ENCODE peak calls at places on chromosome 11, in ten cellular contexts. W is sigmoid colon, J is A549, N is tibial nerve, B is endothelial cell of umbilical vein, R is uterus, U is gastrocnemius medialis, C is IMR-90, X is body of pancreas, Q is HCT116. I is an unnamed sample.
A peak's percentile ranks its signal among the peaks of the same experiment; 100 is the strongest.

GRCh38 chr11:1771700-1772099 is 8.0 kb upstream of the CTSD start:
- DNase-seq in W (peak; percentile 58), J (no peak), N (no peak), B (no peak), R (peak; percentile 38), U (peak; percentile 36), C (peak; percentile 62), X (no peak), Q (no peak), I (peak; percentile 82)

GRCh38 chr11:78212586-78213371 is 24.1 kb downstream of the USP35 start:
- DNase-seq in W (peak; percentile 63), J (no peak), N (no peak), B (no peak), R (peak; percentile 22), U (no peak), C (peak; percentile 76), X (no peak), Q (no peak), I (peak; percentile 78)

GRCh38 chr11:3830741-3831140 is 10.0 kb downstream of the RHOG start:
- DNase-seq in W (no peak), J (no peak), N (no peak), B (no peak), R (no peak), U (no peak), C (no peak), X (no peak), Q (no peak), I (no peak)

GRCh38 chr11:73307323-73308002 is 613 bp upstream of the ARHGEF17 start:
- DNase-seq in W (peak; percentile 99), J (peak; percentile 98), N (peak; percentile 99), B (peak; percentile 99), R (peak; percentile 100), U (peak; percentile 92), C (peak; percentile 98), X (peak; percentile 99), Q (peak; percentile 95), I (peak; percentile 99)

GRCh38 chr11:113192121-113192925 is 122.1 kb upstream of the TTC12 start:
- DNase-seq in W (no peak), J (no peak), N (no peak), B (no peak), R (no peak), U (no peak), C (no peak), X (no peak), Q (no peak), I (no peak)

GRCh38 chr11:61254403-61255025 is 13.5 kb downstream of the PGA5 start:
- DNase-seq in W (no peak), J (peak; percentile 85), N (no peak), B (peak; percentile 61), R (peak; percentile 34), U (peak; percentile 18), C (peak; percentile 52), X (peak; percentile 69), Q (peak; percentile 34), I (no peak)

GRCh38 chr11:108805030-108805429 is 140.2 kb downstream of the DDX10 start:
- DNase-seq in W (no peak), J (no peak), N (no peak), B (no peak), R (no peak), U (no peak), C (no peak), X (no peak), Q (no peak), I (no peak)

GRCh38 chr11:74487875-74488274 is 5.6 kb downstream of the LIPT2 start:
- DNase-seq in W (no peak), J (no peak), N (no peak), B (no peak), R (no peak), U (no peak), C (no peak), X (peak; percentile 20), Q (peak; percentile 32), I (no peak)

GRCh38 chr11:76901144-76901543 is 40.4 kb downstream of the ACER3 start:
- DNase-seq in W (no peak), J (no peak), N (no peak), B (no peak), R (no peak), U (no peak), C (no peak), X (no peak), Q (no peak), I (no peak)

GRCh38 chr11:45178890-45179663 is 32.6 kb downstream of the PRDM11 start:
- DNase-seq in W (no peak), J (no peak), N (no peak), B (peak; percentile 9), R (no peak), U (no peak), C (peak; percentile 71), X (no peak), Q (no peak), I (no peak)

GRCh38 chr11:10413268-10413667 is 41.8 kb upstream of the AMPD3 start:
- DNase-seq in W (no peak), J (no peak), N (no peak), B (peak; percentile 20), R (no peak), U (peak; percentile 61), C (peak; percentile 22), X (no peak), Q (peak; percentile 28), I (no peak)

GRCh38 chr11:35335226-35335625 is 84.1 kb downstream of the SLC1A2 start:
- DNase-seq in W (no peak), J (no peak), N (no peak), B (no peak), R (no peak), U (peak; percentile 28), C (no peak), X (no peak), Q (no peak), I (no peak)

GRCh38 chr11:26909429-26910009 is 84.4 kb upstream of the FIBIN start:
- DNase-seq in W (no peak), J (no peak), N (no peak), B (no peak), R (no peak), U (no peak), C (no peak), X (no peak), Q (no peak), I (no peak)
- H3K4me3 ChIP-seq in W (no peak overlapping the region), J (no peak overlapping the region), N (no peak overlapping the region), B (no peak overlapping the region), R (no peak overlapping the region), U (no peak overlapping the region), C (no peak overlapping the region), X (no peak overlapping the region), Q (no peak overlapping the region), I (no peak overlapping the region)

DNA sequence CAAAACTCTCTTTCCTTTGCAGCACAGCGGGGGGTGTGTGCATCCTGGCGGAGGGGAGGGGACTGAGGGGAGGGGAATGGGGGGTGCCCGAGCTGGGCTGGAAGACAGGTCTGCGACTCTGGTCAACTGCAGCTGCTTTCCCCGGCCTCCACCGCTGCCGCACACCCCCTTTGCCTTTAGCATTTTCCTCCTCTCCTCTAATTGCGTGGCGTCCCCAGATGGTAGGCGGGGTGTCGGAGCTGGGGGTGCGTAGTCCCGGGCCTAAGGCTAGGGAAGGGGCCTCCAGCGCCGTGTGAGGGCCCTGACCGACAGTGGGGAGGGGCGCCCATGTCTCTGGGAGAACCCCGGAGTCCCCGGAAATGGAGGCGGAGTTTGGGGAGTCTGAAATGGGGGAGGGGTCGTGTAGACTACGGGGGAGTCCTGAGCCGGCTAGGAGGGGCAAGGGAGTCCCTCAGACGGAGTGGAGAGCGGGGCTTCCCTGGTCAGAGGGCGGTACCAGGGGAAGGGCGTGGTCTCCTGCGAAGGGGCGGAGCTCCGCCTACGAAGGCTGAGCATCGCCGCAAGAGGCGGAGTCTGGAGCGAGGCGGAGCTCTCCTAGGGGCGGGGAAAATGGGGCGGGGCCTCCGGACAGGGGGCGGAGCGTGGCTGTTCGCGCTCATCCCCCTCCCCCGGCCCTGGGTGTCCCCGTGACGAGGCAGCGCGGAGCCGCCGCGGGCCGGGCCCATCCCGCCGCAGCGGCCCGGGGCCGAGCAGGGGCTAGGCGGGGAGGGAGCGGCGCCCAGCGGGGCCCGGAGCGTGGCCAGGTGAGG is at the start of gene PELI3:
- DNase-seq in W (peak; percentile 97), J (peak; percentile 84), N (peak; percentile 87), B (peak; percentile 90), R (peak; percentile 96), U (peak; percentile 90), C (peak; percentile 88), X (peak; percentile 95), Q (peak; percentile 74), I (peak; percentile 98)
- TF ChIP-seq POLR2A in W (peak; percentile 53), J (peak; percentile 17), N (peak; percentile 37), B (no peak), R (peak; percentile 24), U (peak; percentile 71), C (peak; percentile 56), X (peak; percentile 59), Q (no peak), I (no peak)

GRCh38 chr11:133219543-133219942 is 312.8 kb downstream of the OPCML start:
- DNase-seq in W (no peak), J (no peak), N (no peak), B (no peak), R (no peak), U (no peak), C (no peak), X (no peak), Q (no peak), I (no peak)
- TF ChIP-seq CTCF in W (no peak), J (no peak), N (no peak), B (no peak), R (no peak), U (no peak), C (no peak), X (no peak), Q (no peak), I (no peak)

DNA sequence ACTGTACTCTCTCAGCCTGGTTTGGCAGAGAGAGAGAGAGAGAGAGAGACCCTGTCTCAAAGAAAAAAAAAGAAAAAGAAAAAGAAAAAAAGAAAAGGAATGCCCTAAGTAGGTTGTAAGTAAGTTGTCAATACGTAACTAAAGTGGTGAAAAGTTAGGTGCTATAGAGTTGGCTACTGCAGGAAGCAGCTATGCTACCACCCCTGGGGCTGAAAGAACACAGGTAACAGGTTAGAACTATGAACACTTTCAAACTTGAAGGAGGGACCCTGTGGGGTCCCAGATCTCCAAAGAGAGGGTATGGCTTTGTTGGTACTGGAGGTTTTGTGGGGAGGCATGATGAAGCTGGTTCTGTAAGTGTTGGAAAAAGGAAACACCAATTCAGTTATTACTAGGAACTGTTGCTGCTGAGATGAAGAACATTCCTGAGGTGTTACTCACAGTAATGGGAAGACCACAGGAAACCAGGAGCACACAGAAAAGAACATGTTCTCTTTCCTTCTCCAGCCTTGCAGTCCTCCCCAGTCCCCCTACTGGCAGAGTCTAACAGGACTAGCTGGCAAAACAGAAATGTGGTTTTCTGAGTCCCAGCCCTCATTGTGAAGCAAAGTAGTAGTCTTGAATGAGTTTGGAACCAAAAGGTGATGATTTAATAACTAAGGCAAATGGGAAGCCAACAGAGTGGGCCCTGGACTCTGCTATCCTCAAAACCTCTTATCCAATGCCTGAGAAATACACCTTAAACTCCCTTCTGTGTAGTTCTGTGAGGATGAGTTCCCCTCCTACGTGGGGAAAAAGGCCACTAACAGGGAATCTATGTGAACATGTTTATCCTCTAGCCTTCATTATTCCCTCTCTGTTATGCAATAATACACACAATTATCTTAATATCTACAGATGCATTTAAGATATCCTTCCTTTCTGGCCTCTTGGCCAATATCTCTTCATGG is 427.0 kb upstream of the DDI1 start:
- DNase-seq in W (no peak), J (peak; percentile 25), N (no peak), B (peak; percentile 89), R (no peak), U (no peak), C (peak; percentile 96), X (no peak), Q (peak; percentile 78), I (no peak)
- H3K4me3 ChIP-seq in W (no peak overlapping the region), J (no peak overlapping the region), N (no peak overlapping the region), B (no peak overlapping the region), R (no peak overlapping the region), U (no peak overlapping the region), C (no peak overlapping the region), X (no peak overlapping the region), Q (no peak overlapping the region), I (no peak overlapping the region)

GRCh38 chr11:65437436-65438227 is 15.0 kb downstream of the NEAT1 start:
- DNase-seq in W (peak; percentile 66), J (no peak), N (peak; percentile 12), B (peak; percentile 38), R (peak; percentile 16), U (peak; percentile 24), C (peak; percentile 41), X (no peak), Q (no peak), I (peak; percentile 15)
- TF ChIP-seq POLR2A in W (no peak), J (no peak), N (peak; percentile 6), B (no peak), R (no peak), U (peak; percentile 12), C (peak; percentile 72), X (peak; percentile 20), Q (no peak), I (no peak)

I was measured in lower leg skin.